ENCODE peak calls at places on chromosome 3, in ten cellular contexts. J, X, Z, S, W, O, M, D, P and F are unnamed samples.

GRCh38 chr3:187639912-187640822 is 30.0 kb downstream of the SST start:
- DNase-seq in P (no peak), O (no peak), X (peak; percentile 36), S (no peak), W (no peak), D (no peak), M (no peak), Z (no peak), J (no peak), F (no peak)

GRCh38 chr3:73459711-73460110 is 165.0 kb downstream of the PDZRN3 start:
- DNase-seq in O (no peak), J (no peak), S (no peak), X (no peak), M (no peak), W (no peak), D (no peak), Z (no peak), P (no peak), F (no peak)

GRCh38 chr3:59573911-59574310 is 524.1 kb upstream of the CFAP20DC start:
- DNase-seq in P (peak; percentile 71), O (no peak), Z (peak; percentile 38), J (peak; percentile 68), W (peak; percentile 73), M (no peak), S (peak; percentile 13), D (peak; percentile 25), X (no peak), F (peak; percentile 47)

GRCh38 chr3:67202053-67202452 is 203.9 kb downstream of the KBTBD8 start:
- DNase-seq in D (no peak), J (no peak), M (no peak), O (no peak), X (no peak), S (no peak), Z (no peak), P (no peak), W (peak; percentile 5), F (no peak)

GRCh38 chr3:187997946-187998561 is 155.9 kb upstream of the LPP start:
- DNase-seq in S (no peak), D (no peak), P (no peak), M (no peak), O (no peak), J (no peak), Z (no peak), W (no peak), X (no peak), F (peak; percentile 57)

GRCh38 chr3:154795582-154795981 is 284.5 kb upstream of the MME start:
- DNase-seq in O (no peak), P (no peak), W (no peak), D (no peak), X (no peak), S (peak; percentile 31), M (no peak), J (peak; percentile 9), Z (no peak), F (no peak)

GRCh38 chr3:158360756-158361448 is 210.1 kb upstream of the MLF1 start:
- DNase-seq in J (no peak), O (no peak), W (no peak), S (no peak), Z (no peak), M (no peak), P (no peak), D (no peak), X (no peak), F (no peak)

GRCh38 chr3:14852058-14852599 is 33.4 kb downstream of the FGD5 start:
- DNase-seq in W (no peak), O (no peak), D (no peak), M (no peak), P (no peak), J (no peak), S (no peak), X (no peak), Z (no peak), F (no peak)

GRCh38 chr3:72247645-72248388 is 462.9 kb upstream of the PROK2 start:
- DNase-seq in W (peak; percentile 34), D (no peak), M (no peak), X (peak; percentile 79), S (peak; percentile 16), O (no peak), Z (no peak), J (peak; percentile 49), P (no peak), F (no peak)

GRCh38 chr3:71464613-71465012 is 118.9 kb downstream of the FOXP1 start:
- DNase-seq in Z (no peak), X (no peak), S (no peak), W (no peak), M (no peak), D (no peak), P (no peak), J (no peak), O (no peak), F (no peak)

GRCh38 chr3:9870978-9871377 is 9.1 kb downstream of the CIDEC start:
- DNase-seq in X (no peak), W (no peak), D (no peak), P (no peak), M (no peak), Z (no peak), S (no peak), J (no peak), O (no peak), F (no peak)

GRCh38 chr3:9020396-9020795 is 57.1 kb upstream of the RAD18 start:
- DNase-seq in D (no peak), M (no peak), Z (no peak), J (no peak), O (no peak), P (no peak), X (no peak), S (no peak), W (no peak), F (no peak)

GRCh38 chr3:136050250-136050649 is 84.7 kb downstream of the PPP2R3A start:
- DNase-seq in S (no peak), J (no peak), Z (no peak), D (no peak), W (no peak), M (no peak), O (no peak), X (no peak), P (no peak), F (no peak)

GRCh38 chr3:114290911-114291901 is 2.6 kb upstream of the TIGIT start:
- DNase-seq in J (peak; percentile 65), Z (peak; percentile 24), O (peak; percentile 61), M (peak; percentile 72), X (peak; percentile 64), D (peak; percentile 41), W (peak; percentile 9), S (peak; percentile 49), P (no peak), F (peak; percentile 55)

GRCh38 chr3:143885803-143886427 is 37.6 kb upstream of the SLC9A9 start:
- DNase-seq in P (no peak), D (no peak), W (peak; percentile 23), X (no peak), S (peak; percentile 34), M (peak; percentile 53), J (peak; percentile 40), O (peak; percentile 18), Z (no peak), F (no peak)

DNA sequence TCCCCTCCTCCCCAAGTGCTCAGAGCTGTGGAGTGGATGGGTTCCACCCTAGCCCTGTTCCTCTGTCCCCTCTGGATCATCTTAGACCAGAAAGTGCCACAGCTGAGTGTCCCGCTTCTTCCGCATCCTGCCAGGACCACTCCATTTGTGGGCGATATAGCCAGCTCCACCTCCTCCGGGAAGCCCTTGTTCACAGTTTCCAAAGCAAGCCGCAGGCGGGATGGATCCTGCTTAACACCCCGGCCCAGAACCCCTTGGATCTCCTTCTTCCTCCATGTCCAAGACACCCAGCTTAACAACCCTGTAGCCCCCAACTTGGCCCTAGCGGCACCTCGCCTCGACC is 490 bp upstream of the ALAS1 start:
- DNase-seq in D (no peak), P (no peak), O (no peak), Z (no peak), W (no peak), J (no peak), X (no peak), S (no peak), M (no peak), F (no peak)
- H3K4me3 ChIP-seq in D (no peak overlapping the region), P (peak overlapping the region; percentile 78), O (peak overlapping the region; percentile 68), Z (peak overlapping the region; percentile 80), W (peak overlapping the region; percentile 57), J (no peak overlapping the region), X (peak overlapping the region; percentile 82), S (peak overlapping the region; percentile 84), M (peak overlapping the region; percentile 77), F (peak overlapping the region; percentile 92)

DNA sequence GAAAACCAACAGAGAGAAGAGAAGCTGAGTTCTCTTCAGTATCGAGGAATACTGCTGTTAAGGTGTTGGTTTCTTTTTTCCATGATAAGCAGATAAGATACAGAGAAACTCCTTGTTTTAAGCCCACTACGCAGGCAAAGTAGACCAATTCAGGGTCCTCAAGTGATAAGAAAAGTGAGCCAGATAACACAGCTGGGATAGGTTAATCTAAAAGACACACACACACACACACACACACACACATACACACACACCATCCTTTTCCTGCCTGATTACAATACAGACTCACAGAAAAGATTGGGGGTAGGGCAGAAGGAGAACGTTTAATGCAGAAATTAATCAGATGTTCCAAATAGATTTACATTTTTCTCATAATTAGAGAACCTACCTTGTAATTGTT is 6.5 kb upstream of the PHLDB2 start:
- DNase-seq in O (no peak), W (no peak), D (no peak), J (no peak), X (no peak), S (no peak), P (no peak), M (no peak), Z (no peak), F (no peak)
- TF ChIP-seq POLR2A in O (no peak), W (no peak), D (no peak), J (no peak), X (no peak), S (no peak), P (no peak), M (no peak), Z (no peak), F (no peak)

DNA sequence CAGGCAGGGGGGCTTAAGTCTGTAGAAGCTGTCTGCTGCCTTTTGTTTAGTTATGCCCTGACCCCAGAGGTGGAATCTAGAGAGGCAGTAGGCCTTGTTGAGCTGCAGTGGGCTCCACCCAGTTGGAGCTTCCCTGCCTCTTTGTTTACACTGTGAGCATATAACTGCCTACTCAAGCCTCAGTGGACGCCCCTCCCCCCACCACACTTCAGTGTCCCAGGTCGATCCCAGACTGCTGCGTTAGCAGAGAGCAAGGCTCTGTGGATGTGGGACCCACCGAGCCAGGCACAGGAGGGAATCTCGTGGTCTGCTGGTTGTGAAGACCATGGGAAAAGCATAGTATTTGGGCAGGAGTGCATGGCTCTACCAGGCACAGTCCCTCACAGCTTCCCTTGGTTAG is 446.8 kb upstream of the RARB start:
- DNase-seq in Z (no peak), X (no peak), S (no peak), P (no peak), D (no peak), W (no peak), M (no peak), O (no peak), J (no peak), F (no peak)
- H3K27ac ChIP-seq in Z (no peak overlapping the region), X (no peak overlapping the region), S (no peak overlapping the region), P (no peak overlapping the region), D (no peak overlapping the region), W (no peak overlapping the region), M (no peak overlapping the region), O (no peak overlapping the region), J (no peak overlapping the region), F (no peak overlapping the region)

DNA sequence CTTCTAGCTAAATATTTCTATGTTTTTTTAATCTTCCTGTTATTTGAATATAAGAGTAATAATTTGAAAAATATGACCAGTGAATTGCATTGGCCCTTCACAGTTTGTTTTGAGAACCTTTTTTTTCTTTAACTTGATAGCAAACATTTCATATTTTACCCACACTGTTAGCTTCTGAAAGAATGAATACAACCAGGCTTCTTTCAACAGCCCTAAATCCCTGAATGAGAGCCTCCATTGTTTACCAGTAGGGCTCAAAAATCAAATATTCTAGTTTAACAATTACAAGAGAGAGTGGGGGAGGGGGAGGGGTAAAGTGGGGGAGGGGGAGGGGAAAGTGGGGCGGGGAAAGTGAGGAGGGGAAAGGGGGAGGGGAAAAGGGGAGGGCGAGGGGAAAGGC is 14.5 kb upstream of the TOP2B start:
- DNase-seq in D (no peak), W (no peak), J (no peak), M (no peak), Z (no peak), P (no peak), O (no peak), S (no peak), X (no peak), F (no peak)
- H3K4me3 ChIP-seq in D (no peak overlapping the region), W (no peak overlapping the region), J (no peak overlapping the region), M (no peak overlapping the region), Z (no peak overlapping the region), P (no peak overlapping the region), O (no peak overlapping the region), S (no peak overlapping the region), X (no peak overlapping the region), F (no peak overlapping the region)